ENCODE peak calls at places on chromosomes 6 and 20, in seven cellular contexts. T is fibroblast of the conjunctiva; L is non-pigmented ciliary epithelial cell; Y is T-helper 1 cell; W is activated naive CD4-positive, alpha-beta T cell treated with anti-CD3 and anti-CD28 coated beads, Interleukin-2, amount 50 U/mL, for 72 hours; J is aorta; I is activated B cell treated with CpG ODN at 0.5 μM for 24 hours. U is an unnamed sample.

GRCh38 chr6:109239192-109239917 is 142.9 kb downstream of the CD164 start:
- DNase-seq in W (no peak), L (no peak), I (no peak), T (no peak), Y (no peak), J (no peak), U (no peak)

GRCh38 chr20:40511478-40511877 is 177.6 kb downstream of the MAFB start:
- DNase-seq in W (no peak), T (peak; percentile 79), Y (no peak), I (no peak), L (no peak), J (no peak), U (peak; percentile 43)

GRCh38 chr6:106966229-106966628 is 8.3 kb downstream of the CD24 start:
- DNase-seq in I (no peak), T (no peak), Y (no peak), W (no peak), L (no peak), J (no peak), U (no peak)

GRCh38 chr6:150924808-150925654 is 59.5 kb downstream of the MTHFD1L start:
- DNase-seq in W (no peak), T (no peak), L (peak; percentile 38), I (no peak), J (no peak), Y (no peak), U (peak; percentile 51)

GRCh38 chr6:27478141-27478705 is 5.3 kb upstream of the ZNF184 start:
- DNase-seq in W (no peak), L (no peak), T (no peak), J (no peak), Y (no peak), I (no peak), U (no peak)

GRCh38 chr6:44960898-44961297 is 367.2 kb upstream of the RUNX2 start:
- DNase-seq in W (no peak), J (no peak), T (no peak), I (no peak), L (no peak), Y (no peak), U (no peak)

GRCh38 chr6:163626073-163626867 is 211.8 kb downstream of the QKI start:
- DNase-seq in I (no peak), L (peak; percentile 37), T (no peak), J (no peak), Y (no peak), W (no peak), U (no peak)

GRCh38 chr20:44734938-44735337 is 10.7 kb upstream of the KCNK15 start:
- DNase-seq in J (no peak), W (no peak), Y (no peak), I (no peak), L (no peak), T (no peak), U (no peak)

GRCh38 chr6:20137288-20137687 is 75.0 kb downstream of the MBOAT1 start:
- DNase-seq in J (no peak), Y (no peak), I (no peak), T (no peak), L (no peak), W (no peak), U (no peak)

GRCh38 chr6:138844203-138844602 is 48.3 kb downstream of the ECT2L start:
- DNase-seq in J (no peak), Y (no peak), W (no peak), L (no peak), T (peak; percentile 43), I (no peak), U (peak; percentile 80)